ENCODE peak calls at places on chromosomes 7 and 10, in six cellular contexts. One of them, this sample, is unnamed.

GRCh38 chr7:36969376-36969775 is 245.1 kb upstream of the AOAH start:
- DNase-seq in mesothelial cell of epicardium: no peak
- DNase-seq in cardiac muscle cell: no peak
- DNase-seq in stimulated activated CD4-positive, alpha-beta T cell treated with anti-CD3 and anti-CD28 coated beads, Interleukin-15, amount 100 ng/mL, for 1 hour: no peak
- DNase-seq in GM04504: no peak
- DNase-seq in naive thymus-derived CD8-positive, alpha-beta T cell: peak
- DNase-seq in this sample: no peak

GRCh38 chr7:126574276-126574675 is 678.5 kb downstream of the GRM8 start:
- DNase-seq in mesothelial cell of epicardium: no peak
- DNase-seq in stimulated activated CD4-positive, alpha-beta T cell treated with anti-CD3 and anti-CD28 coated beads, Interleukin-15, amount 100 ng/mL, for 1 hour: no peak
- DNase-seq in cardiac muscle cell: no peak
- DNase-seq in GM04504: peak
- DNase-seq in naive thymus-derived CD8-positive, alpha-beta T cell: no peak
- DNase-seq in this sample: peak

GRCh38 chr10:64484931-64485330 is 963.7 kb downstream of the REEP3 start:
- DNase-seq in GM04504: no peak
- DNase-seq in cardiac muscle cell: no peak
- DNase-seq in naive thymus-derived CD8-positive, alpha-beta T cell: no peak
- DNase-seq in stimulated activated CD4-positive, alpha-beta T cell treated with anti-CD3 and anti-CD28 coated beads, Interleukin-15, amount 100 ng/mL, for 1 hour: no peak
- DNase-seq in mesothelial cell of epicardium: no peak
- DNase-seq in this sample: no peak

GRCh38 chr10:114551310-114551972 is 106.6 kb downstream of the ABLIM1 start:
- DNase-seq in cardiac muscle cell: no peak
- DNase-seq in mesothelial cell of epicardium: no peak
- DNase-seq in GM04504: no peak
- DNase-seq in stimulated activated CD4-positive, alpha-beta T cell treated with anti-CD3 and anti-CD28 coated beads, Interleukin-15, amount 100 ng/mL, for 1 hour: no peak
- DNase-seq in naive thymus-derived CD8-positive, alpha-beta T cell: no peak
- DNase-seq in this sample: peak

GRCh38 chr10:43049081-43049551 is 27.8 kb upstream of the RET start:
- DNase-seq in GM04504: no peak
- DNase-seq in naive thymus-derived CD8-positive, alpha-beta T cell: no peak
- DNase-seq in mesothelial cell of epicardium: no peak
- DNase-seq in stimulated activated CD4-positive, alpha-beta T cell treated with anti-CD3 and anti-CD28 coated beads, Interleukin-15, amount 100 ng/mL, for 1 hour: no peak
- DNase-seq in cardiac muscle cell: no peak
- DNase-seq in this sample: no peak

GRCh38 chr10:16995867-16996529 is 133.6 kb downstream of the CUBN start:
- DNase-seq in naive thymus-derived CD8-positive, alpha-beta T cell: no peak
- DNase-seq in cardiac muscle cell: no peak
- DNase-seq in stimulated activated CD4-positive, alpha-beta T cell treated with anti-CD3 and anti-CD28 coated beads, Interleukin-15, amount 100 ng/mL, for 1 hour: no peak
- DNase-seq in mesothelial cell of epicardium: no peak
- DNase-seq in GM04504: no peak
- DNase-seq in this sample: no peak

GRCh38 chr7:138515001-138515528 is 55.0 kb downstream of the TRIM24 start:
- DNase-seq in GM04504: no peak
- DNase-seq in naive thymus-derived CD8-positive, alpha-beta T cell: no peak
- DNase-seq in mesothelial cell of epicardium: no peak
- DNase-seq in stimulated activated CD4-positive, alpha-beta T cell treated with anti-CD3 and anti-CD28 coated beads, Interleukin-15, amount 100 ng/mL, for 1 hour: no peak
- DNase-seq in cardiac muscle cell: no peak
- DNase-seq in this sample: no peak

GRCh38 chr7:124718032-124718766 is 47.4 kb downstream of the GPR37 start:
- DNase-seq in naive thymus-derived CD8-positive, alpha-beta T cell: no peak
- DNase-seq in GM04504: no peak
- DNase-seq in cardiac muscle cell: no peak
- DNase-seq in mesothelial cell of epicardium: no peak
- DNase-seq in stimulated activated CD4-positive, alpha-beta T cell treated with anti-CD3 and anti-CD28 coated beads, Interleukin-15, amount 100 ng/mL, for 1 hour: no peak
- DNase-seq in this sample: no peak

GRCh38 chr7:16078076-16078952 is 343.0 kb downstream of the CRPPA start:
- DNase-seq in GM04504: no peak
- DNase-seq in naive thymus-derived CD8-positive, alpha-beta T cell: peak
- DNase-seq in cardiac muscle cell: peak
- DNase-seq in stimulated activated CD4-positive, alpha-beta T cell treated with anti-CD3 and anti-CD28 coated beads, Interleukin-15, amount 100 ng/mL, for 1 hour: no peak
- DNase-seq in mesothelial cell of epicardium: no peak
- DNase-seq in this sample: peak

This sample was measured in mucosa of gallbladder.